ENCODE peak calls at places on chromosomes 11 and 22, in ten cellular contexts. J is HepG2, K is transverse colon, A is HCT116, D is stomach, C is gastrocnemius medialis, W is endothelial cell of umbilical vein, T is testis, Q is IMR-90, U is esophagus squamous epithelium. Z is an unnamed sample.

GRCh38 chr22:32926600-32926999 is 125.1 kb downstream of the TIMP3 start:
- DNase-seq in J (peak; percentile 44), K (no peak), A (peak; percentile 21), D (no peak), C (no peak), W (no peak), T (no peak), Q (peak; percentile 34), U (no peak), Z (no peak)

GRCh38 chr22:17910561-17911311 is 113.6 kb downstream of the MICAL3 start:
- DNase-seq in J (no peak), K (peak; percentile 40), A (no peak), D (no peak), C (peak; percentile 94), W (peak; percentile 94), T (peak; percentile 90), Q (peak; percentile 91), U (no peak), Z (peak; percentile 30)

GRCh38 chr11:31641477-31642062 is 132.0 kb downstream of the ELP4 start:
- DNase-seq in J (peak; percentile 40), K (peak; percentile 8), A (peak; percentile 39), D (peak; percentile 29), C (no peak), W (peak; percentile 41), T (peak; percentile 60), Q (peak; percentile 36), U (no peak), Z (peak; percentile 35)

GRCh38 chr22:20137671-20138416 is 6.2 kb downstream of the ZDHHC8 start:
- DNase-seq in J (no peak), K (no peak), A (no peak), D (no peak), C (no peak), W (no peak), T (no peak), Q (no peak), U (no peak), Z (no peak)

GRCh38 chr11:57566035-57566504 is 1.4 kb downstream of the UBE2L6 start:
- DNase-seq in J (peak; percentile 46), K (peak; percentile 57), A (no peak), D (peak; percentile 59), C (no peak), W (peak; percentile 53), T (peak; percentile 48), Q (peak; percentile 63), U (no peak), Z (peak; percentile 48)

GRCh38 chr11:46330154-46330886 is 16.9 kb upstream of the DGKZ start:
- DNase-seq in J (no peak), K (no peak), A (no peak), D (no peak), C (no peak), W (no peak), T (no peak), Q (no peak), U (no peak), Z (no peak)

GRCh38 chr22:20779813-20780148 is 5.9 kb downstream of the SERPIND1 start:
- DNase-seq in J (no peak), K (no peak), A (no peak), D (no peak), C (no peak), W (peak; percentile 44), T (no peak), Q (peak; percentile 57), U (no peak), Z (no peak)

GRCh38 chr11:23364076-23364475 is 503.8 kb upstream of the CCDC179 start:
- DNase-seq in J (no peak), K (no peak), A (no peak), D (no peak), C (no peak), W (peak; percentile 2), T (no peak), Q (peak; percentile 2), U (no peak), Z (no peak)

GRCh38 chr11:17298302-17298701 is 21.8 kb downstream of the NUCB2 start:
- DNase-seq in J (no peak), K (no peak), A (no peak), D (no peak), C (no peak), W (no peak), T (no peak), Q (peak; percentile 39), U (no peak), Z (no peak)

GRCh38 chr11:33620423-33621120 is 80.1 kb downstream of the C11orf91 start:
- DNase-seq in J (no peak), K (no peak), A (no peak), D (no peak), C (no peak), W (peak; percentile 11), T (no peak), Q (peak; percentile 87), U (no peak), Z (no peak)

GRCh38 chr11:132408877-132409276 is 1038.5 kb downstream of the NTM start:
- DNase-seq in J (no peak), K (no peak), A (no peak), D (no peak), C (no peak), W (no peak), T (no peak), Q (no peak), U (no peak), Z (no peak)

GRCh38 chr11:6249822-6250555 is 9.6 kb upstream of the CCKBR start:
- DNase-seq in J (no peak), K (peak; percentile 67), A (peak; percentile 18), D (peak; percentile 93), C (peak; percentile 47), W (peak; percentile 83), T (peak; percentile 92), Q (peak; percentile 85), U (no peak), Z (peak; percentile 90)

GRCh38 chr11:13836666-13837065 is 125.9 kb upstream of the SPON1 start:
- DNase-seq in J (no peak), K (no peak), A (no peak), D (no peak), C (no peak), W (no peak), T (no peak), Q (no peak), U (no peak), Z (no peak)
- TF ChIP-seq POLR2A in J (no peak), K (no peak), A (no peak), D (no peak), C (no peak), W (no peak), T (no peak), Q (no peak), U (no peak), Z (no peak)

DNA sequence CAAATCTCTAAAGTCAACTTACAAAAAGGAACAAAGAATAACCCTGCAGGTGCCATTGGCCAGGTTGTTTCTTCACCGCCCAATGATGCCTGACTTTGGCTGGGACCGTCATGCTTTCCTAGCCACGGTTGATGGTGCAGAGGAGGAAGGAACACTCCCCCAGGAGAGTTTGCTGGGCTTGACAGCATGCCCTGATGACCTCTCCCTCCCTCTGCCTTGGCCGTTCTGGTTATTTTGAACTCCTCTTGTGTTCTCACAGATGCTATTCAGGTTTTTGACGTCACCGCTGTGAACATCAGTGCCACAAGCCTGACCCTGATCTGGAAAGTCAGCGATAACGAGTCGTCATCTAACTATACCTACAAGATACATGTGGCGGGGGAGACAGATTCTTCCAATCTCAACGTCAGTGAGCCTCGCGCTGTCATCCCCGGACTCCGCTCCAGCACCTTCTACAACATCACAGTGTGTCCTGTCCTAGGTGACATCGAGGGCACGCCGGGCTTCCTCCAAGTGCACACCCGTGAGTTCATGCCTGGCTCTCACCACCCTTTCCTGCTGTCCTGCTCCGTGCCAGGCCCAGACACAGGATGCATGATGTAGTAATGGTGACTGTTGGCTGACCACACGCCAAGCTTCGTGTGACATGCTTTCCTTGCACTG is 89.0 kb upstream of the OR4B1 start:
- DNase-seq in J (no peak), K (no peak), A (no peak), D (no peak), C (no peak), W (no peak), T (no peak), Q (no peak), U (no peak), Z (no peak)
- H3K36me3 ChIP-seq in J (no peaks in the 10 kb centered on the region), K (peaks cover 12% of the 10 kb centered on the region), A (peaks cover 3% of the 10 kb centered on the region), D (peaks cover 92% of the 10 kb centered on the region), C (no peaks in the 10 kb centered on the region), W (no peaks in the 10 kb centered on the region), T (no peaks in the 10 kb centered on the region), Q (peaks cover 31% of the 10 kb centered on the region), U (no peaks in the 10 kb centered on the region), Z (no peaks in the 10 kb centered on the region)

GRCh38 chr11:128779036-128779435 is 85.2 kb downstream of the FLI1 start:
- DNase-seq in J (no peak), K (no peak), A (no peak), D (no peak), C (no peak), W (no peak), T (no peak), Q (peak; percentile 68), U (no peak), Z (no peak)

GRCh38 chr11:128775513-128775912 is 81.6 kb downstream of the FLI1 start:
- DNase-seq in J (no peak), K (no peak), A (no peak), D (no peak), C (no peak), W (peak; percentile 23), T (no peak), Q (no peak), U (no peak), Z (no peak)

GRCh38 chr11:128776434-128777284 is 82.8 kb downstream of the FLI1 start:
- DNase-seq in J (no peak), K (no peak), A (peak; percentile 22), D (peak; percentile 49), C (no peak), W (no peak), T (peak; percentile 77), Q (peak; percentile 33), U (no peak), Z (peak; percentile 53)

GRCh38 chr11:128776088-128776433 is 82.2 kb downstream of the FLI1 start:
- DNase-seq in J (no peak), K (peak; percentile 38), A (no peak), D (no peak), C (no peak), W (no peak), T (no peak), Q (no peak), U (no peak), Z (no peak)

DNA sequence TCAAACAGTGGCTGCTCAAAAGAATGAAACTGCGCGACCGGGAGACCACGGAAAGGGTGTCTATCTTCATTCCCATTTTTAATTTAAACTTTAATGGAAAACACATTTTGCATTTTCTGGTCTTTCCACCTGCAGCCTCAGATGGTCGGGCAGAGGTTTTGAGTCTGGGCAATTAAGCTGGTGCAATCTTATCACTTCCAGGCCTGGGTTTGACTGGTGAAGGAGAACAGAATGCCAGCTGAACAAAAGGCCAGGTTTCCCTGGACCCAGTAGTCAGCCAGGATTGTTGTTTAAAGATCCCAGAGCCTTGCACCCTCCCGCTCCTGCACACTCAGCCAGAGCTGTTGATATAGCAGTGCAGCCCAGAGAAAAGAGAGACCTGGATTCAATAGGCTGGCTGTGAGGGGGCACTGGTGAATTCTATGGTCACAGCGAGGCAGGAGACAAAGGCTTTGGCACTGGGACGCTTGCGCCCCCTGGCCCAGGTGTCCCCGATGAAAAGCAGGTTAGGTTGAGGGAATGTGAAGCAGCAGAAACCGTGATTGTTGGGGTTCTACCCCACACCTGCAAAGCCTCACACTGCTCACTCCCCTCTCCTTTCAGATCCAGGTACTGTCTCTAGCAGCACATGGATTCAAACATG is 83.6 kb downstream of the FLI1 start:
- DNase-seq in J (no peak), K (no peak), A (no peak), D (no peak), C (no peak), W (no peak), T (no peak), Q (no peak), U (no peak), Z (no peak)
- H3K4me3 ChIP-seq in J (no peak overlapping the region), K (no peak overlapping the region), A (no peak overlapping the region), D (no peak overlapping the region), C (no peak overlapping the region), W (no peak overlapping the region), T (peak overlapping the region; percentile 3), Q (no peak overlapping the region), U (no peak overlapping the region), Z (no peak overlapping the region)

GRCh38 chr11:61810671-61811175 is 6.1 kb downstream of the FADS1 start:
- DNase-seq in J (no peak), K (no peak), A (no peak), D (no peak), C (no peak), W (no peak), T (no peak), Q (no peak), U (no peak), Z (no peak)
- TF ChIP-seq POLR2A in J (no peak), K (no peak), A (no peak), D (no peak), C (no peak), W (no peak), T (no peak), Q (no peak), U (no peak), Z (no peak)